ENCODE peak calls at places on chromosomes 12 and 14, in seven cellular contexts. B is mucosa of descending colon, F is cardiac muscle cell, O is ascending aorta, M is IMR-90, L is neural progenitor cell, E is AG04450. R is an unnamed sample. For H3K9me3, the result is how much of the 10 kb centered on the place peaks cover.

GRCh38 chr12:113222730-113223531 is 1.7 kb downstream of the TPCN1 start:
- DNase-seq in B (peak), E (peak), M (peak), L (no peak), O (no peak), F (peak), R (no peak)

GRCh38 chr12:124509300-124509675 is 58.1 kb downstream of the NCOR2 start:
- DNase-seq in B (no peak), E (no peak), O (no peak), F (peak), M (no peak), L (no peak), R (no peak)

GRCh38 chr12:49873361-49873934 is 30.3 kb downstream of the FAIM2 start:
- DNase-seq in L (no peak), B (no peak), M (peak), E (no peak), F (peak), O (no peak), R (no peak)

GRCh38 chr14:81423504-81423903 is 23.4 kb upstream of the STON2 start:
- DNase-seq in O (no peak), B (no peak), L (no peak), F (peak), E (no peak), M (no peak), R (no peak)

GRCh38 chr14:23827100-23827892 is 126.3 kb upstream of the DHRS4 start:
- DNase-seq in F (no peak), L (no peak), M (no peak), O (no peak), B (no peak), E (no peak), R (no peak)

GRCh38 chr12:27456618-27457017 is 10.1 kb downstream of the SMCO2 start:
- DNase-seq in E (no peak), F (no peak), M (no peak), O (no peak), B (peak), L (no peak), R (no peak)

GRCh38 chr12:88575361-88575959 is 4.8 kb downstream of the KITLG start:
- DNase-seq in B (no peak), F (no peak), E (no peak), M (no peak), L (no peak), O (no peak), R (no peak)

GRCh38 chr14:101476931-101477553 is 84.3 kb upstream of the DIO3 start:
- DNase-seq in E (no peak), M (no peak), O (no peak), L (peak), F (no peak), B (peak), R (peak)

GRCh38 chr14:42804146-42804545 is 1197.5 kb downstream of the LRFN5 start:
- DNase-seq in O (no peak), F (no peak), B (no peak), L (no peak), M (no peak), E (no peak), R (no peak)

GRCh38 chr14:96249016-96249415 is 7.0 kb upstream of the BDKRB1 start:
- DNase-seq in M (peak), F (peak), O (no peak), L (no peak), B (no peak), E (peak), R (no peak)

GRCh38 chr14:92625213-92625612 is 111.6 kb downstream of the RIN3 start:
- DNase-seq in F (peak), E (peak), L (no peak), B (no peak), O (no peak), M (peak), R (no peak)

GRCh38 chr12:3294481-3294911 is 196.5 kb upstream of the PRMT8 start:
- DNase-seq in M (no peak), O (no peak), F (no peak), B (no peak), L (no peak), E (no peak), R (no peak)

GRCh38 chr14:75127903-75128595 is 1.2 kb upstream of the NEK9 start:
- DNase-seq in F (no peak), E (no peak), M (no peak), O (no peak), B (peak), L (no peak), R (no peak)

GRCh38 chr14:103163199-103163598 is 39.9 kb downstream of the TNFAIP2 start:
- DNase-seq in E (no peak), F (no peak), M (no peak), O (no peak), B (no peak), L (no peak), R (no peak)

GRCh38 chr12:41288188-41288811 is 100.2 kb downstream of the PDZRN4 start:
- DNase-seq in B (no peak), L (no peak), M (no peak), O (no peak), F (no peak), E (no peak), R (no peak)

GRCh38 chr14:26594148-26594547 is 3.7 kb downstream of the NOVA1 start:
- DNase-seq in O (no peak), L (no peak), F (no peak), E (no peak), B (no peak), M (no peak), R (no peak)

GRCh38 chr12:106245767-106246166 is 2.1 kb downstream of the CKAP4 start:
- DNase-seq in E (no peak), O (no peak), F (peak), B (peak), L (no peak), M (peak), R (no peak)

GRCh38 chr12:68837215-68837614 is 29.2 kb downstream of the MDM2 start:
- DNase-seq in B (no peak), L (no peak), O (no peak), F (no peak), M (no peak), E (no peak), R (no peak)

GRCh38 chr14:32075636-32076277 is 1.3 kb upstream of the ARHGAP5 start:
- DNase-seq in B (no peak), F (peak), L (peak), M (peak), E (no peak), O (peak), R (no peak)

GRCh38 chr12:50013361-50014147 is 11.7 kb downstream of the RACGAP1 start:
- DNase-seq in L (no peak), B (no peak), E (no peak), O (no peak), M (no peak), F (no peak), R (no peak)

GRCh38 chr12:123075591-123076171 is 75.2 kb downstream of the PITPNM2 start:
- DNase-seq in L (peak), B (peak), F (no peak), E (no peak), M (no peak), O (no peak), R (no peak)

GRCh38 chr12:48767047-48767446 is 21.8 kb downstream of the ADCY6 start:
- DNase-seq in B (no peak), F (peak), L (no peak), M (no peak), E (no peak), O (no peak), R (no peak)

GRCh38 chr12:65879878-65880277 is 55.6 kb downstream of the HMGA2 start:
- DNase-seq in O (no peak), M (peak), L (no peak), B (no peak), E (peak), F (peak), R (no peak)

GRCh38 chr12:118432812-118433540 is 56.6 kb downstream of the SUDS3 start:
- DNase-seq in E (no peak), L (no peak), F (no peak), B (peak), O (no peak), M (peak), R (no peak)

GRCh38 chr14:98498019-98498885 is 773.7 kb downstream of the BCL11B start:
- DNase-seq in M (no peak), E (no peak), F (no peak), B (no peak), O (no peak), L (no peak), R (no peak)

GRCh38 chr14:55605793-55606192 is 25.8 kb downstream of the KTN1 start:
- DNase-seq in L (no peak), M (no peak), O (no peak), F (no peak), E (no peak), B (no peak), R (no peak)

GRCh38 chr14:73741876-73742519 is 27.8 kb upstream of the PNMA1 start:
- DNase-seq in L (no peak), F (no peak), E (no peak), O (no peak), M (no peak), B (peak), R (no peak)

GRCh38 chr12:95633049-95633545 is 81.8 kb upstream of the USP44 start:
- DNase-seq in O (peak), E (no peak), M (peak), L (no peak), F (peak), B (peak), R (no peak)

GRCh38 chr12:13530966-13531365 is 334.4 kb downstream of the EMP1 start:
- DNase-seq in M (no peak), L (no peak), F (no peak), B (no peak), E (no peak), O (no peak), R (no peak)

GRCh38 chr12:52178443-52178842 is 13.4 kb downstream of the KRT80 start:
- DNase-seq in B (no peak), E (no peak), M (no peak), F (no peak), L (no peak), O (no peak), R (no peak)

GRCh38 chr14:99422220-99423010 is 58.2 kb downstream of the SETD3 start:
- DNase-seq in M (no peak), O (no peak), E (no peak), B (peak), F (no peak), L (no peak), R (no peak)

GRCh38 chr12:114846771-114847170 is 162.8 kb upstream of the TBX3 start:
- DNase-seq in F (peak), B (no peak), L (no peak), O (no peak), E (no peak), M (no peak), R (no peak)

GRCh38 chr12:42166501-42166900 is 21.8 kb upstream of the GXYLT1 start:
- DNase-seq in B (no peak), E (no peak), O (no peak), F (peak), M (peak), L (no peak), R (no peak)

GRCh38 chr14:38868415-38869290 is 234.4 kb downstream of the SEC23A start:
- DNase-seq in F (no peak), E (no peak), M (no peak), O (no peak), B (no peak), L (no peak), R (no peak)

GRCh38 chr12:117328556-117329100 is 32.8 kb downstream of the NOS1 start:
- DNase-seq in E (no peak), M (no peak), F (no peak), O (no peak), B (no peak), L (no peak), R (no peak)

GRCh38 chr14:88706425-88706824 is 86.3 kb downstream of the EML5 start:
- DNase-seq in B (no peak), L (no peak), E (no peak), M (peak), F (no peak), O (no peak), R (no peak)

GRCh38 chr12:1357711-1358110 is 236.7 kb downstream of the FBXL14 start:
- DNase-seq in O (no peak), F (no peak), L (no peak), M (no peak), E (no peak), B (no peak), R (no peak)

GRCh38 chr12:1356285-1356684 is 238.1 kb downstream of the FBXL14 start:
- DNase-seq in L (no peak), O (no peak), B (no peak), F (no peak), E (no peak), M (peak), R (no peak)

GRCh38 chr12:1353451-1353850 is 240.9 kb downstream of the FBXL14 start:
- DNase-seq in L (no peak), F (no peak), M (no peak), B (no peak), O (no peak), E (no peak), R (no peak)

GRCh38 chr12:1357171-1357570 is 237.2 kb downstream of the FBXL14 start:
- DNase-seq in B (no peak), M (peak), L (no peak), O (no peak), F (peak), E (no peak), R (no peak)

GRCh38 chr12:1355396-1355795 is 239.0 kb downstream of the FBXL14 start:
- DNase-seq in F (no peak), L (no peak), M (peak), O (no peak), B (no peak), E (no peak), R (no peak)
- TF ChIP-seq CTCF in F (no peak), L (no peak), M (no peak), O (no peak), B (no peak), E (no peak), R (no peak)

GRCh38 chr12:38053113-38053512 is 263.5 kb upstream of the ALG10B start:
- DNase-seq in B (no peak), M (no peak), O (no peak), F (no peak), E (no peak), L (no peak), R (no peak)
- H3K9me3 ChIP-seq in B (half or more), M (half or more), O (under half), F (under half), E (half or more), L (under half), R (under half)

DNA sequence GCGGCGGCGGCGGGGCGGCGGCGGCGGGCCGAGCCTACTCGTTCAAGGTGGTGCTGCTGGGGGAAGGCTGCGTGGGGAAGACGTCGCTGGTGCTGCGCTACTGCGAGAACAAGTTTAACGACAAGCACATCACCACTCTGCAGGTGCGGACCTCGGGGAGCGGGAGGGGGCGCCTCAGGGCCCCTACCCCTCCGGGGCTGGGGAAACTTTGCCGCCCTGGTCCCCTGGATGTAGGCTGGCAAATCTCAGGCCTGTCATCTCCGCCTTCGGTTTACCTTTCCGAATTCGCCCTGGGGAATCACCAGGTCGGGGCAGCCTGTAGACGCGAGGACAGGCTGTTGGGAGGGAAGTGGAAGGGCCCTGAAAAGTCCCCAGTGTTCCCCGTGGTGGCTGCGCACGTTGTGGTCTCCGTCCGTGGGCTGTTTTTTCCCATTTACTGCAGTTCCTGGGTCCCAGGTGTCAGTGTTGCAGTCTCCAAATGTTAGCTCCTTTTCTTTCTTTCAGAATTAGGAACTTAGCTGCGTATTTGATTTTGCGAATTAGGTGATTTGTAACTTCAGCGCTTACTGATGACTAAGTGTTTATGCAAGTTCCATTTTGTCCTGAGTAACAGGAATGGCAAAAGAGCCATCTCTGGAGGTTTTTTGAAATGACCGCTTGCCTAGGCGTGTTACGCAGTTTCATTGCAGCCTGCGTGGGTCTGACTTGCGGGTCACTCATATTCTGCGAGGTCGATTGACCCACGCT is 656 bp downstream of the RAB21 start:
- DNase-seq in B (peak), L (peak), O (no peak), E (no peak), F (peak), M (peak), R (no peak)
- TF ChIP-seq CTCF in B (no peak), L (no peak), O (no peak), E (no peak), F (no peak), M (no peak), R (no peak)

GRCh38 chr14:105913221-105913620 is 386.8 kb downstream of the TMEM121 start:
- DNase-seq in L (no peak), F (no peak), O (no peak), E (no peak), B (no peak), M (no peak), R (no peak)

GRCh38 chr14:105910426-105910825 is 384.0 kb downstream of the TMEM121 start:
- DNase-seq in F (no peak), M (no peak), E (no peak), B (no peak), L (no peak), O (no peak), R (no peak)

GRCh38 chr14:105912641-105913180 is 386.3 kb downstream of the TMEM121 start:
- DNase-seq in F (no peak), B (no peak), E (no peak), M (no peak), L (no peak), O (no peak), R (no peak)

GRCh38 chr14:105909046-105909827 is 382.9 kb downstream of the TMEM121 start:
- DNase-seq in B (no peak), F (no peak), L (no peak), M (no peak), O (no peak), E (no peak), R (no peak)

GRCh38 chr14:105911006-105911847 is 384.8 kb downstream of the TMEM121 start:
- DNase-seq in O (no peak), F (no peak), B (no peak), M (no peak), L (no peak), E (no peak), R (no peak)
- H3K9me3 ChIP-seq in O (under half), F (under half), B (under half), M (under half), L (under half), E (half or more), R (under half)

DNA sequence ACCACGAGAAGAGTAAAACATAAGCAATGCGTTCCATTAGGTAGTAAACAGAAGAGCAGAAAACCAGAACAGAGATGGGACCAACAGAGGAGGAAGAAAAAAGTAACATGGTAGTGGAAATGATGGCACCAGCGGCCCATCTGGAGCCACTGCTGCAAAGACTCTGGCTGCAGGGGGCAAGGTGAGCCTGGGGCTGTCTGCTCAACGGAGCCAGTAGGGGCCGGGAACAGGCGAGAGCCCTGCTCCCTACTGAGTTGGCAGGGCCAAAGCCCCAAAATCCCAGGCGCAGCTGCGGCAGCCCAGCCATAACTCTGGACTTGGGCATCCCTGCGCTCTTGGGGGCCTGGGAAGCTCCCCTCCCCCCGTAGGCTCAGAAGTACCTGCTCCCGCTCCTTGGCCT is 28.5 kb upstream of the PYGL start:
- DNase-seq in M (no peak), L (no peak), F (no peak), O (no peak), E (no peak), B (no peak), R (no peak)
- TF ChIP-seq CTCF in M (no peak), L (no peak), F (no peak), O (no peak), E (no peak), B (no peak), R (no peak)

DNA sequence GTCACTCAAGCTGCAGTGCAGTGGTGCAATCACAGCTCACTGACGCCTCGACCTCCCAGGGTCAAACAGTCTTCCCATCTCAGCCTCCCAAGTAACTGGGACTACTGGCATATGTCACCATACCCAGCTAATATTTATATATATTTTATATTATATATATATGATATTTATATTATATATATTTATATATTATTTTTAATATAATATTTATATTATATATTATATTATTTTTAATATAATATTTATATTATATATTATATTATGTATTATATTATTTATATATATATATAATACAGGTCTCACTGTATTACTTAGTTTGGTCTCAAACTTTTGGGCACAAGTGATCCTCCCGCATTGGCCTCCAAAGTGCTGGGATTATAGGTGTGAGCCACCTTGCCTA is 9.4 kb downstream of the ZNF84 start:
- DNase-seq in B (no peak), L (no peak), M (no peak), O (no peak), E (no peak), F (no peak), R (no peak)
- H3K9me3 ChIP-seq in B (half or more), L (half or more), M (half or more), O (half or more), E (half or more), F (under half), R (half or more)

GRCh38 chr14:80202888-80203562 is 8.3 kb downstream of the DIO2 start:
- DNase-seq in B (peak), O (no peak), M (no peak), F (peak), E (no peak), L (peak), R (peak)
- TF ChIP-seq CTCF in B (no peak), O (no peak), M (peak), F (peak), E (peak), L (peak), R (peak)

DNA sequence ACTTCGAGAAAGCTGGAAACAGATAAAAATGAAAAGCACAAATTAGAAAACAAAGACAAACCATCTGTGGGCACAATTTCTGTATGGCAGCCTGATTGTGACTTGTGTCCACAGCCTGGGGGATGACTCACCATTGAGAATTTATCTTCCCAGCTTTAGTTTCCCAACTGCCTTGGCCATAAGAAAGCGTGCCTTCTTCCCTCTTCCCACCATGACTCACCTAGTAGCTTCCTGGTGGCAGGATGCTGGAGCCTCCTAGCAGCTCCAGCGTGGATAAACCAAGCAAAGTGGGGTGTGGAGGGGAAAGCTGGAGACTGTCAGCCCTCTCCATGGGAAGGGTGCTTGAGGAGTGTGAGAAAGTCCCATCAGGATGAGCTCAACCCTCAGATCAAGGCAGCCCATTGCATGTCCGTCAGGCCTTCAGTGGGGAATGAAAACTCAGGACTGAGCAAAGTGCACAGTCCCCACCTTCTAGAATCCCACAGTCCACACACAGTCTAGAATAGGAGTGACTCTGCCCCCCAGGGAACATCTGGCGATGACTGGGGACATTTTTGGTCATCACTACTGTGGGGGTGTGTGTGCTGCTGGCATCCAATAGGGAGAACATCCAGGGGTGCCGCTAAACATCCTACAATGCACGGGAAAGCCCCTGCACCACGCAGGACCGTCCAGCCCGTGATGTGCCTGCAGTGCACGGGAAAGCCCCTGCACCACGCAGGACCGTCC is 22.4 kb upstream of the SERPINA6 start:
- DNase-seq in B (no peak), E (peak), O (no peak), M (peak), F (peak), L (no peak), R (peak)
- H3K9me3 ChIP-seq in B (under half), E (under half), O (under half), M (under half), F (under half), L (under half), R (under half)